ENCODE peak calls at places on chromosomes 3 and 15, in eight cellular contexts. I, B, S, U, C, N, D and J are unnamed samples.
A peak's percentile ranks its signal among the peaks of the same experiment; 100 is the strongest.

GRCh38 chr3:77041156-77041696 is 1.3 kb downstream of the ROBO2 start:
- DNase-seq in I (no peak), B (no peak), S (no peak), U (no peak), C (no peak), N (peak; percentile 14), D (no peak), J (no peak)

GRCh38 chr15:80789296-80789695 is 10.1 kb downstream of the CEMIP start:
- DNase-seq in I (no peak), B (no peak), S (no peak), U (no peak), C (no peak), N (no peak), D (no peak), J (no peak)

GRCh38 chr15:36912311-36912712 is 188.0 kb downstream of the MEIS2 start:
- DNase-seq in I (no peak), B (no peak), S (no peak), U (no peak), C (no peak), N (no peak), D (no peak), J (no peak)

GRCh38 chr3:86547697-86548096 is 443.3 kb downstream of the VGLL3 start:
- DNase-seq in I (no peak), B (no peak), S (no peak), U (no peak), C (no peak), N (no peak), D (no peak), J (no peak)

GRCh38 chr3:149180057-149180573 is 41.5 kb downstream of the CP start:
- DNase-seq in I (peak; percentile 6), B (peak; percentile 75), S (peak; percentile 95), U (peak; percentile 98), C (peak; percentile 93), N (peak; percentile 97), D (peak; percentile 17), J (no peak)

GRCh38 chr3:52712291-52713212 is 6.6 kb downstream of the SPCS1 start:
- DNase-seq in I (no peak), B (no peak), S (no peak), U (no peak), C (no peak), N (no peak), D (peak; percentile 59), J (no peak)

GRCh38 chr3:9439331-9439730 is 41.9 kb downstream of the SETD5 start:
- DNase-seq in I (no peak), B (no peak), S (no peak), U (no peak), C (no peak), N (no peak), D (no peak), J (no peak)

GRCh38 chr3:127690823-127691452 is 18.2 kb downstream of the ABTB1 start:
- DNase-seq in I (no peak), B (peak; percentile 43), S (peak; percentile 58), U (no peak), C (peak; percentile 7), N (no peak), D (peak; percentile 59), J (no peak)

GRCh38 chr3:56998081-56998529 is 62.4 kb upstream of the SPATA12 start:
- DNase-seq in I (no peak), B (no peak), S (no peak), U (no peak), C (no peak), N (no peak), D (no peak), J (no peak)

GRCh38 chr15:92163641-92164040 is 230.0 kb upstream of the ST8SIA2 start:
- DNase-seq in I (no peak), B (no peak), S (no peak), U (no peak), C (no peak), N (no peak), D (no peak), J (no peak)

GRCh38 chr3:43285644-43286043 is 696 bp upstream of the SNRK start:
- DNase-seq in I (no peak), B (no peak), S (peak; percentile 29), U (no peak), C (no peak), N (peak; percentile 26), D (no peak), J (no peak)

GRCh38 chr3:188827593-188827992 is 344.2 kb upstream of the TPRG1 start:
- DNase-seq in I (no peak), B (no peak), S (no peak), U (no peak), C (no peak), N (no peak), D (no peak), J (no peak)

GRCh38 chr3:13684854-13685253 is 135.9 kb downstream of the FBLN2 start:
- DNase-seq in I (no peak), B (no peak), S (no peak), U (no peak), C (no peak), N (no peak), D (no peak), J (no peak)

GRCh38 chr15:61106044-61106834 is 122.9 kb downstream of the RORA start:
- DNase-seq in I (no peak), B (no peak), S (no peak), U (no peak), C (no peak), N (no peak), D (no peak), J (no peak)

GRCh38 chr3:142963266-142964149 is at the start of gene PAQR9:
- DNase-seq in I (no peak), B (no peak), S (no peak), U (no peak), C (peak; percentile 58), N (no peak), D (peak; percentile 47), J (no peak)

GRCh38 chr3:72350761-72351505 is 497.3 kb downstream of the SHQ1 start:
- DNase-seq in I (no peak), B (no peak), S (no peak), U (no peak), C (no peak), N (no peak), D (no peak), J (no peak)

GRCh38 chr15:40723919-40724318 is 28.9 kb downstream of the RAD51 start:
- DNase-seq in I (no peak), B (no peak), S (no peak), U (no peak), C (no peak), N (no peak), D (no peak), J (no peak)
- TF ChIP-seq POLR2A in I (no peak), B (no peak), S (no peak), U (no peak), C (no peak), N (no peak), D (no peak), J (no peak)

GRCh38 chr3:184317201-184317600 is 2.8 kb downstream of the EIF4G1 start:
- DNase-seq in I (no peak), B (no peak), S (no peak), U (no peak), C (no peak), N (no peak), D (no peak), J (no peak)
- H3K4me1 ChIP-seq in I (peaks cover 25% of the 10 kb centered on the region), B (peaks cover 62% of the 10 kb centered on the region), S (peaks cover 59% of the 10 kb centered on the region), U (peaks cover 73% of the 10 kb centered on the region), C (peaks cover 51% of the 10 kb centered on the region), N (peaks cover 15% of the 10 kb centered on the region), D (peaks cover 44% of the 10 kb centered on the region), J (peaks cover 76% of the 10 kb centered on the region)

GRCh38 chr3:179321585-179322322 is 1.1 kb upstream of the ZNF639 start:
- DNase-seq in I (no peak), B (no peak), S (peak; percentile 45), U (peak; percentile 64), C (peak; percentile 39), N (peak; percentile 66), D (peak; percentile 29), J (no peak)
- TF ChIP-seq CTCF in I (peak; percentile 39), B (peak; percentile 58), S (peak; percentile 29), U (peak; percentile 51), C (peak; percentile 57), N (peak; percentile 59), D (peak; percentile 73), J (peak; percentile 27)

DNA sequence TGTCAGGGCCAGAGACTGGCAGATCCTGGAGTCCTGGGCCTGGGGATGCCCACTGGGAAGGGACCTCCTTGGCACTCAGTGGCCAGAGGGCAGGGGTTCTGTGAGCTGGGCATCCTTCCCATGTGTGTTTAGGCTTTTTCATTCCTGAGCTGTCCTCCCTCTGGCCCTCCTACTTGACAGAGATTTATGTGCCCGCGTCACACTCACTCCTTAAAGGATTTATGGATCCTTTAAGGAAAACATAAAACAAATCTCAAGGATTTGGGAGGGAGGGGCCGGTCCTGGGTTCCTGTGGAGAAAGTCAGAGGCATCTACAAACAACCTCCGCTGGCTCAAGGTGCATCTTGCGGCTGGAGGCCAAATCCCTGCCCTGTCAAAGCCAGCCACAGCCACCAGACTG is 117.6 kb downstream of the WNT5A start:
- DNase-seq in I (no peak), B (no peak), S (no peak), U (no peak), C (no peak), N (no peak), D (no peak), J (no peak)
- TF ChIP-seq POLR2A in I (no peak), B (no peak), S (no peak), U (no peak), C (no peak), N (no peak), D (no peak), J (no peak)

DNA sequence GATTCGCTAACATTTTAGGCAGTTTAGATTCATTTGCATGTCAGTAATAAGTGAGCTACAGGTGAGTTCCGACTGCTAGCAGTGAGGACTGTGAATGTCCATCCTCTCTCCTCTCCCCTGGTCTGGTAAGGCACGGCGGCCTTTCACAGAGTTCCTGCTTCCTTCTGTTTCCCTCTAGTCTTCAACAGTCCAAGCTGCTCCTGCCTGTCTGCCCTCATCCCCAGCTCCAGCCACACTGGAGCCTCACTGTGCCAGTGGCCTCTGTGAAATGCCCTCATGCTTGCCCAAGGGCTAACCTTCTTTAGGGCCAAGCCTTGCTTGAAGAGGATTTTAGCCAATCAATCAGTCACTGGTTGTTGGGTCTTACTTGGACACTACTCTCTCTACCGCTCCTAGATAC is 145.8 kb upstream of the BHLHE40 start:
- DNase-seq in I (no peak), B (no peak), S (no peak), U (no peak), C (no peak), N (no peak), D (no peak), J (no peak)
- H3K4me1 ChIP-seq in I (no peaks in the 10 kb centered on the region), B (peaks cover 22% of the 10 kb centered on the region), S (no peaks in the 10 kb centered on the region), U (peaks cover 60% of the 10 kb centered on the region), C (peaks cover 36% of the 10 kb centered on the region), N (peaks cover 1% of the 10 kb centered on the region), D (no peaks in the 10 kb centered on the region), J (peaks cover 8% of the 10 kb centered on the region)

DNA sequence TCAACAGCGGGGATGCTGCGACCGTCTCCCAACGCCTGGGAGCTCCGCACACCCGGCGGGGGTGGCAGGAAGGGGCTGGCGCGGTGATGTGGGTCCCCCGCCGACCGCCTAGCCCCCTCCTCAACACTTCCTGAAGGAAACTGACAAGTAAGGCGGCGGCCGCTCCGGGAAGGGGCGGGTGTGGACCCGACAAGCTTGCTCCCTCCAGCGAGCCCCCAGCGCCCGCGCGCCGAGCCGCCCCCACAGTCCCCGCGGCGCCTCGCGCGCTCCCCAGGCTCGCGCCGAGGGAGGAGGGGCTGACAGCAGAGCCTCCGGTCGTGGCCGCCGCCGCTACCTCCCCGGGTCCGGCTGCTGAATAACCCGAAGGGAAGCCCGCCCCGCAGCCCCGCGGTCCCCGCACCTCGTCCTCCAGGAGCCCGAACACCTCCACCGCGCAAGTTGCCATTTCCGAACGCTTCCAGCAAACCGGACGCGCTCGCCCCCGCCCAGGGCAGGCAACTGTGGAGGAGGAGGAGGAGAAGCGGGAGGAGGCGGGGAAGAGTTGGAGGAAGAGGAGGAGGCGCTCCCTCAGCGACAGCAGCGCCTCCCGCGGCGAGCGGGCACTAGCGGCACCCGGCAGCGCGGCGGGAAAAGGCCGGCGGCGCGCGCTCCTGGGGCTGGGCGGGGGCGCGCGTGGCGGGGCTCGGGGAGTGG is at the start of gene NEDD4:
- DNase-seq in I (peak; percentile 82), B (peak; percentile 47), S (peak; percentile 84), U (peak; percentile 70), C (peak; percentile 85), N (peak; percentile 87), D (peak; percentile 76), J (peak; percentile 13)
- TF ChIP-seq CTCF in I (peak; percentile 52), B (peak; percentile 40), S (peak; percentile 47), U (peak; percentile 49), C (peak; percentile 59), N (peak; percentile 57), D (peak; percentile 79), J (peak; percentile 57)